ENCODE peak calls at places on chromosomes 12 and 14, in ten cellular contexts. B is HCT116, J is stomach, M is endothelial cell of umbilical vein, Q is transverse colon, A is H1, V is K562, W is GM12878, E is suprapubic skin, D is breast epithelium. O is an unnamed sample.

GRCh38 chr12:545835-546234 is 86.1 kb downstream of the B4GALNT3 start:
- DNase-seq in J (no peak), E (no peak), B (no peak), Q (no peak), V (no peak), D (no peak), A (no peak), W (no peak), M (no peak), O (peak; percentile 2)

GRCh38 chr14:96098309-96098998 is 59.3 kb downstream of the C14orf132 start:
- DNase-seq in D (no peak), B (peak; percentile 64), A (peak; percentile 58), Q (no peak), E (peak; percentile 78), J (peak; percentile 56), W (peak; percentile 7), M (peak; percentile 24), V (peak; percentile 24), O (no peak)

GRCh38 chr14:45104571-45104970 is 20.7 kb downstream of the PRPF39 start:
- DNase-seq in B (no peak), W (no peak), M (no peak), Q (no peak), D (no peak), J (no peak), V (no peak), E (no peak), A (no peak), O (no peak)

GRCh38 chr12:131947482-131948027 is 2.2 kb upstream of the EP400 start:
- DNase-seq in D (no peak), A (no peak), M (no peak), E (peak; percentile 62), Q (no peak), J (no peak), B (no peak), V (no peak), W (no peak), O (peak; percentile 42)

GRCh38 chr12:45260854-45261253 is 45.0 kb downstream of the ANO6 start:
- DNase-seq in M (no peak), E (no peak), W (no peak), Q (no peak), J (no peak), A (no peak), V (no peak), D (no peak), B (no peak), O (no peak)

GRCh38 chr12:121786441-121786825 is 7.1 kb downstream of the RHOF start:
- DNase-seq in M (peak; percentile 42), Q (peak; percentile 88), V (no peak), D (peak; percentile 84), E (no peak), J (peak; percentile 85), A (no peak), B (peak; percentile 99), W (no peak), O (no peak)

GRCh38 chr14:95048771-95049312 is 108.5 kb downstream of the DICER1 start:
- DNase-seq in A (no peak), B (no peak), D (no peak), Q (no peak), E (peak; percentile 12), V (no peak), J (peak; percentile 20), W (no peak), M (no peak), O (peak; percentile 28)

GRCh38 chr14:91302391-91302790 is 57.9 kb upstream of the GPR68 start:
- DNase-seq in V (no peak), D (no peak), A (no peak), J (no peak), W (no peak), Q (no peak), E (no peak), M (no peak), B (no peak), O (peak; percentile 12)

GRCh38 chr14:103856105-103856504 is 8.7 kb upstream of the PPP1R13B start:
- DNase-seq in D (no peak), B (no peak), Q (no peak), J (no peak), E (no peak), W (no peak), V (no peak), M (no peak), A (no peak), O (peak; percentile 68)

GRCh38 chr14:103854017-103854808 is 6.8 kb upstream of the PPP1R13B start:
- DNase-seq in A (no peak), D (no peak), E (no peak), Q (no peak), W (no peak), B (no peak), M (no peak), J (no peak), V (no peak), O (peak; percentile 51)

GRCh38 chr14:103855734-103856095 is 8.3 kb upstream of the PPP1R13B start:
- DNase-seq in J (no peak), D (no peak), M (no peak), V (no peak), Q (no peak), W (no peak), B (no peak), E (no peak), A (no peak), O (no peak)

GRCh38 chr14:103857256-103857655 is 9.9 kb upstream of the PPP1R13B start:
- DNase-seq in M (no peak), W (no peak), A (no peak), B (no peak), V (no peak), J (no peak), D (no peak), E (no peak), Q (no peak), O (peak; percentile 49)

DNA sequence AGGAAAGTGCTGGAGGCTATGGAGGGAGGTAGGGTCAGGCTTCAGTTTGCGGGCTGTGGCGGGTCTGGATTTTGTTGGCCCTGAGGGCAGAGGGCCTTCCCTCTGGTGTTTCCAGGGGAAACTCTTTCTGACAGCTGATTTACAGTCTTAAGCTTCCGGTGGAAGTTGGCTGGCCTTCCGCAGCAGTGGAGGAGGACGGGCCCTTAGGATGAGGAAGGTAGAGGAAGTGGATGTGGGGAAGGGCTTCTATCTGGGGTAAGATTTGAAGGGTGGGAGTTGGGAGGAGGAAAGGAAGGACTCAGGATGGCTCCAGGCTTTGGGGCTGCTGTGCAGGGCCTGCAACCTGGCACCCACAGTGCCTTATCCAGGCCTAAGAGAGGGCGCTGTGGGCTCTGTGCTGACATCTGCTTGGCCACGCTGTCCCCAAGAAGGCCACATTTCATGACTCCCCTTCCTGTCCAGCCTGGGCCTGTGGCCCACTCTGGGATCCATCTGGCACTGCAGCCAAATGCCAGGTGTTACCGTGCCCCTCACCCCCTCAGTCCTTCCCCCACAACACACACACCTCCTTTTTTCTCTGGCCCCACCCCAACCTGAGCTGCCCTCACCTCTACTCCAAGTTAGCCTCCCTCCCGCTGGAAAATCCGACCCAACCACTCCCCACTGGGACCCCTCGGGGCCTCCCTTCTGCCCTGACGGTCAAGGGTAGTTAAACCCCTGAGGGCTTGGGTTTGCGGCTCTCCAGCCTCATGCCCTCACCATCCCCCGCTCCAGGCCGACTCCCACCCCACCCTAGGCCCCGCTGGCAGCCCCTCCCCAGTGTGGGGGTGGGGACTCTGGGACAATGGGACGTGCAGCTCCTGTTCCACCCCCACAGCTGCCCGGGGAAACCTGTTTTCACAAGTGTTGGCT is 7.7 kb upstream of the PPP1R13B start:
- DNase-seq in J (peak; percentile 79), Q (peak; percentile 59), B (no peak), E (peak; percentile 82), A (no peak), M (peak; percentile 55), V (peak; percentile 12), W (no peak), D (peak; percentile 78), O (peak; percentile 75)
- TF ChIP-seq POLR2AphosphoS5 in J (no peak), Q (no peak), B (no peak), E (no peak), A (no peak), M (no peak), V (no peak), W (no peak), D (no peak), O (peak; percentile 60)

DNA sequence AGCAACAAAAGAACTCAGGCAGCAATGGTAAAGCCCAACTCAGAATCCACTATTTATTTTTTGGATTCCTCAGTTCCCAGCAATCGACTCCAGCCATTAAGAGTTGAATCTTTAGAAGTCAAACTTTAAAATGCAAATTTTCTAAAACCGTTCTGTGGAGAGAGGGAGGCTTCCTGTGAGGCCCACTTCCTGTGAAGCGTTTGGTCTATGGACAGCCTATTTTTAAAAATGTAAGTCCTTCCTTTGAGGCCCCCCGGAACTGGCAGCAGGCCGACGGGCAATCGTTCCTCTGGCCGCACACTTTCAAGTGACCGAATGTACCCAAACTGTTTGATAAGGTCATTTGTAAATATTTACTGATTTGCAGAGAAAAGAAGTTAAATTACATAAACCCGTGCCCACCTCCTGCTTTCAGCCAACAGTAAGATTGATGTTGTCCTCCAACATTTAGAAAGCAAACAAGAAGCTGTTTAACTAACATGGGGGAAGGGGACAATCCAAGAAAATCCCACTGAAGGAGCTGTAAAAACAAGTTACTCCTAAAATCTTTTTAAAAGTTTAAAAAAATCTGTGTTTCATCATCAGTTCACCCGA is 65.6 kb downstream of the FOXN3 start:
- DNase-seq in D (no peak), A (peak; percentile 38), Q (peak; percentile 35), E (no peak), J (peak; percentile 76), M (peak; percentile 51), B (no peak), W (peak; percentile 54), V (no peak), O (no peak)
- H3K4me3 ChIP-seq in D (no peak overlapping the region), A (peak overlapping the region; percentile 31), Q (no peak overlapping the region), E (no peak overlapping the region), J (peak overlapping the region; percentile 3), M (no peak overlapping the region), B (no peak overlapping the region), W (peak overlapping the region; percentile 38), V (no peak overlapping the region), O (no peak overlapping the region)

GRCh38 chr14:74762917-74763802 is at the start of gene YLPM1:
- DNase-seq in M (peak; percentile 97), W (peak; percentile 97), V (peak; percentile 94), Q (peak; percentile 94), J (peak; percentile 94), D (peak; percentile 87), E (peak; percentile 93), A (peak; percentile 75), B (peak; percentile 96), O (peak; percentile 98)

GRCh38 chr14:74771409-74771808 is 8.3 kb downstream of the YLPM1 start:
- DNase-seq in W (no peak), M (no peak), B (no peak), V (peak; percentile 19), A (no peak), J (no peak), D (no peak), Q (no peak), E (no peak), O (no peak)

GRCh38 chr14:74763803-74764531 is 851 bp downstream of the YLPM1 start:
- DNase-seq in D (no peak), V (peak; percentile 14), M (peak; percentile 35), E (no peak), A (no peak), Q (peak; percentile 10), J (no peak), W (no peak), B (no peak), O (no peak)

DNA sequence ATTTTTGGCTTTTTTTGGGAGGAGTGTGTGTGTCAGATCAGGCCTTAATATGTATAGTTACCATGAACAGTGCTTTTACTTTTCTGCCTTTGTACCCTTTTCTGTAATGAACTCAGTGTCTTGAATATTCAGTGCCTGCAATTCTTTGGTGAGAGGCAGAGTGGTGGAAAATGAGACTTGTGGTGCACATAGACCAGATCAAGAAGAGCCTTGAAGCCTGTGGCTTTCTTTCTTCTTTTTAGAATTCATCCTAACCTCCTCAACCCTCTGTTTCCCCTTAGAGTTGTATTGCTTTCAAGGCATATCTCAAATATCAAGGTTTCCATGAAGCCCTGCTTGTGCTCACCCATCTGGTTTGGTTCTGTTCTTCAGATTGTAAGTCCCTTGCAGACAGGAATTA is 2.6 kb downstream of the YLPM1 start:
- DNase-seq in J (no peak), W (no peak), D (no peak), Q (no peak), V (no peak), B (no peak), A (no peak), E (no peak), M (peak; percentile 10), O (no peak)
- TF ChIP-seq POLR2A in J (no peak), W (no peak), D (no peak), Q (no peak), V (no peak), B (no peak), A (no peak), E (no peak), M (no peak), O (no peak)

DNA sequence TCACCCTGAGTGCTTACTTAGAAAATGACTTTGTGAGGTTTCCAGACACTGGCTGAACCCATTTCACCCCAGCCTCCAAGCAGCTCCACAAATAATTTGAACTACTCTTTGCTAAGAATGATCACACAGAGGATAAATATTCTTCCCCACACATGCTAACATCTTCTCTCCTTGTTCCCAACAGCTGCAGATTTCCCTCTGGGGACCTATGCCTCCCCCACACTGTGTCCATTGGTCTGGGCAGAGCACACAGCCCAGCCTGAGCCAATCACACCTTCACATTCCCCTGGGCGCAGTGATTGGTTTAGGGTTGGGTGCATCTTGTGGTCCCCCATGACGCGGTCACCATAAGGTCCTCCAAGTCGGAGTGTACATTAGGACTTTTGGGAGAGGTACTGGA is 6.9 kb downstream of the SDR9C7 start:
- DNase-seq in M (no peak), A (no peak), E (no peak), B (no peak), J (no peak), W (no peak), V (no peak), Q (no peak), D (no peak), O (no peak)
- TF ChIP-seq POLR2AphosphoS5 in M (no peak), A (no peak), E (no peak), B (no peak), J (no peak), W (no peak), V (no peak), Q (no peak), D (no peak), O (no peak)